ENCODE peak calls at places on chromosomes 1 and 21, in six cellular contexts. X is activated T-helper 1 cell treated with anti-CD3 and anti-CD28 coated beads, Interleukin-12 subunit alpha, Interleukin-12 subunit beta, Interleukin-2, Interleukin-4 antibody, amounts not matched to agents 30 ng/mL and 10 ng/mL and 1 ng/mL, durations not matched to agents 14 hours and 24 hours and 36 hours; F is OCI-LY7; J is nephron progenitor cell; Q is GM04504; E is A172. T is an unnamed sample.

GRCh38 chr1:65953170-65953569 is 160.5 kb downstream of the PDE4B start:
- DNase-seq in Q (no peak), X (no peak), F (no peak), J (no peak), E (no peak), T (no peak)

GRCh38 chr1:151267760-151268159 is 13.2 kb downstream of the PSMD4 start:
- DNase-seq in E (peak), Q (no peak), X (no peak), F (no peak), J (no peak), T (no peak)

GRCh38 chr1:53266038-53266437 is 27.7 kb upstream of the MAGOH start:
- DNase-seq in X (no peak), J (no peak), F (peak), Q (no peak), E (peak), T (no peak)

GRCh38 chr21:26842976-26843911 is 2.0 kb downstream of the ADAMTS1 start:
- DNase-seq in F (no peak), X (peak), Q (peak), J (peak), E (peak), T (peak)

GRCh38 chr1:179228783-179229213 is 679 bp downstream of the ABL2 start:
- DNase-seq in X (peak), F (no peak), E (peak), Q (no peak), J (peak), T (no peak)

GRCh38 chr1:202349263-202349928 is 897 bp downstream of the PPP1R12B start:
- DNase-seq in F (peak), Q (peak), X (no peak), E (peak), J (no peak), T (no peak)

GRCh38 chr1:18535391-18536210 is 54.9 kb downstream of the KLHDC7A start:
- DNase-seq in F (no peak), E (no peak), Q (no peak), X (no peak), J (no peak), T (no peak)

GRCh38 chr1:51324271-51325010 is 5.9 kb downstream of the TTC39A start:
- DNase-seq in E (no peak), F (no peak), J (no peak), Q (no peak), X (no peak), T (no peak)

GRCh38 chr21:35438643-35439404 is 389.7 kb upstream of the RUNX1 start:
- DNase-seq in Q (no peak), E (no peak), F (no peak), J (no peak), X (no peak), T (no peak)

GRCh38 chr1:46199233-46199749 is 1.1 kb upstream of the POMGNT1 start:
- DNase-seq in Q (no peak), J (no peak), E (no peak), X (no peak), F (peak), T (no peak)

GRCh38 chr1:84619383-84620093 is 45.3 kb upstream of the CTBS start:
- DNase-seq in J (no peak), X (no peak), Q (peak), E (peak), F (no peak), T (peak)

GRCh38 chr1:172960454-172961208 is 90.1 kb downstream of the TNFSF18 start:
- DNase-seq in X (no peak), Q (no peak), J (no peak), F (no peak), E (peak), T (no peak)

GRCh38 chr1:54002544-54003248 is 15.3 kb downstream of the LDLRAD1 start:
- DNase-seq in J (no peak), X (no peak), Q (no peak), E (no peak), F (no peak), T (no peak)

GRCh38 chr1:14733053-14733778 is 134.7 kb downstream of the KAZN start:
- DNase-seq in Q (peak), E (peak), F (peak), J (no peak), X (no peak), T (no peak)